ENCODE peak calls at places on chromosomes 12 and 14, in four cellular contexts. I is GM20000; P is activated CD4-positive, alpha-beta T cell treated with anti-CD3 and anti-CD28 coated beads, Interleukin-2, amount 50 U/mL, for 24 hours; N is endothelial cell. W is an unnamed sample.

GRCh38 chr12:128672428-128672827 is 151.3 kb downstream of the SLC15A4 start:
- DNase-seq in N (no peak), P (no peak), I (no peak), W (no peak)

GRCh38 chr12:114013601-114014345 is 47.6 kb upstream of the RBM19 start:
- DNase-seq in N (peak; percentile 41), I (no peak), P (no peak), W (no peak)

GRCh38 chr14:61812347-61813100 is 50.3 kb downstream of the SNAPC1 start:
- DNase-seq in I (peak; percentile 49), N (peak; percentile 29), P (no peak), W (peak; percentile 44)

GRCh38 chr14:100092832-100093231 is 27.6 kb downstream of the EVL start:
- DNase-seq in P (no peak), I (no peak), N (no peak), W (no peak)

GRCh38 chr12:52007158-52007921 is 594 bp downstream of the TAMALIN start:
- DNase-seq in I (peak; percentile 76), N (no peak), P (peak; percentile 18), W (peak; percentile 77)

GRCh38 chr12:89537389-89537788 is 11.5 kb upstream of the POC1B start:
- DNase-seq in I (no peak), P (no peak), N (no peak), W (no peak)

GRCh38 chr12:56957229-56958052 is at the start of gene RDH16:
- DNase-seq in P (no peak), N (no peak), I (peak; percentile 2), W (no peak)

GRCh38 chr12:63863658-63864455 is 19.4 kb downstream of the SRGAP1 start:
- DNase-seq in P (no peak), I (no peak), N (no peak), W (no peak)

GRCh38 chr12:127125607-127126259 is 1141.2 kb upstream of the TMEM132C start:
- DNase-seq in N (no peak), I (no peak), P (peak; percentile 22), W (no peak)